ENCODE peak calls at places on chromosomes 4 and X, in four cellular contexts. Q is GM12865, E is frontal cortex, Y is Right ventricle myocardium inferior. V is an unnamed sample.

GRCh38 chr4:118957683-118958082 is 69.0 kb downstream of the SYNPO2 start:
- DNase-seq in Y (no peak), E (no peak), Q (no peak), V (no peak)

GRCh38 chr4:74501579-74501978 is 56.6 kb downstream of the AREG start:
- DNase-seq in Q (no peak), E (no peak), Y (no peak), V (peak)

GRCh38 chr4:82710202-82710929 is 88.2 kb downstream of the SCD5 start:
- DNase-seq in Y (no peak), E (no peak), Q (no peak), V (no peak)

GRCh38 chrX:77014655-77015377 is 432.4 kb upstream of the FGF16 start:
- DNase-seq in E (peak), Y (no peak), Q (peak), V (no peak)

GRCh38 chr4:112647785-112648184 is 10.8 kb downstream of the LARP7 start:
- DNase-seq in Y (no peak), Q (no peak), E (no peak), V (no peak)

GRCh38 chrX:24858004-24858746 is 157.6 kb downstream of the ARX start:
- DNase-seq in E (no peak), Q (no peak), Y (no peak), V (no peak)

GRCh38 chr4:148056879-148057278 is 325.0 kb downstream of the ARHGAP10 start:
- DNase-seq in E (no peak), Y (no peak), Q (peak), V (no peak)

GRCh38 chr4:169286562-169287301 is 16.0 kb upstream of the SH3RF1 start:
- DNase-seq in Q (peak), E (no peak), Y (no peak), V (no peak)

GRCh38 chrX:12988797-12989196 is 13.9 kb downstream of the TMSB4X start:
- DNase-seq in Y (no peak), Q (no peak), E (no peak), V (no peak)

GRCh38 chrX:106726485-106727437 is at the start of gene RNF128:
- DNase-seq in Y (no peak), E (peak), Q (no peak), V (no peak)

GRCh38 chr4:82519072-82519471 is 42.7 kb downstream of the TMEM150C start:
- DNase-seq in Q (no peak), E (no peak), Y (no peak), V (no peak)

GRCh38 chrX:39652336-39652735 is 445.4 kb downstream of the BCOR start:
- DNase-seq in E (peak), Q (peak), Y (no peak), V (no peak)

GRCh38 chr4:7000421-7001176 is 42.6 kb upstream of the TADA2B start:
- DNase-seq in Y (no peak), Q (no peak), E (no peak), V (no peak)

GRCh38 chr4:2040391-2041233 is 18.5 kb upstream of the NAT8L start:
- DNase-seq in Q (no peak), E (no peak), Y (no peak), V (no peak)

GRCh38 chrX:134019567-134020206 is 34.3 kb upstream of the GPC3 start:
- DNase-seq in Q (no peak), E (no peak), Y (no peak), V (no peak)

GRCh38 chr4:138839574-138839973 is 176.0 kb upstream of the NOCT start:
- DNase-seq in Y (no peak), Q (no peak), E (no peak), V (no peak)

GRCh38 chrX:17860811-17861495 is at the start of gene RAI2:
- DNase-seq in Y (peak), Q (no peak), E (peak), V (no peak)

GRCh38 chr4:173040200-173040599 is 128.4 kb upstream of the GALNT7 start:
- DNase-seq in E (no peak), Q (peak), Y (no peak), V (no peak)

GRCh38 chr4:185113340-185113739 is 29.7 kb upstream of the SLC25A4 start:
- DNase-seq in E (no peak), Y (no peak), Q (no peak), V (no peak)

V was measured in AG04449.